ENCODE peak calls at places on chromosomes 13 and 19, in eight cellular contexts. D, F, B, S, W, A, I and P are unnamed samples. For H3K4me1, the result is how much of the 10 kb centered on the place peaks cover.

GRCh38 chr19:35714601-35715354 is 3.0 kb upstream of the KMT2B start:
- DNase-seq in W (no peak), I (no peak), F (no peak), D (no peak), A (no peak), S (no peak), B (no peak), P (peak)

GRCh38 chr13:29474991-29475390 is 120.5 kb downstream of the SLC7A1 start:
- DNase-seq in D (no peak), W (no peak), A (no peak), F (no peak), I (no peak), B (peak), S (no peak), P (no peak)

GRCh38 chr13:90428522-90429210 is 918.8 kb upstream of the MIR17HG start:
- DNase-seq in I (no peak), D (no peak), S (no peak), F (no peak), W (no peak), B (no peak), A (no peak), P (no peak)

GRCh38 chr13:97567510-97568243 is 133.7 kb downstream of the RAP2A start:
- DNase-seq in I (no peak), S (peak), F (no peak), A (peak), D (peak), B (peak), W (peak), P (peak)

GRCh38 chr19:55447421-55448174 is 4.5 kb upstream of the SHISA7 start:
- DNase-seq in F (peak), S (peak), I (no peak), B (peak), D (no peak), A (peak), W (no peak), P (peak)

GRCh38 chr19:21569497-21569870 is 64.1 kb downstream of the ZNF429 start:
- DNase-seq in W (no peak), B (peak), D (no peak), F (no peak), A (no peak), S (peak), I (no peak), P (no peak)

GRCh38 chr13:90447735-90448103 is 899.8 kb upstream of the MIR17HG start:
- DNase-seq in D (peak), S (peak), W (no peak), I (no peak), B (peak), A (peak), F (no peak), P (peak)

GRCh38 chr13:72662548-72662947 is 64.9 kb downstream of the MZT1 start:
- DNase-seq in F (no peak), I (no peak), B (no peak), S (no peak), A (no peak), W (no peak), D (no peak), P (no peak)

GRCh38 chr13:62747152-62747551 is 1331.5 kb upstream of the PCDH20 start:
- DNase-seq in S (no peak), D (no peak), B (no peak), W (no peak), I (no peak), F (no peak), A (no peak), P (peak)

GRCh38 chr13:39407786-39408185 is 195.2 kb downstream of the LHFPL6 start:
- DNase-seq in S (no peak), B (no peak), W (no peak), D (no peak), F (no peak), A (no peak), I (no peak), P (no peak)

GRCh38 chr19:19637186-19637522 is 6.3 kb downstream of the GMIP start:
- DNase-seq in S (no peak), D (no peak), F (no peak), B (no peak), W (no peak), A (no peak), I (no peak), P (no peak)

GRCh38 chr13:103358245-103358932 is 292.2 kb upstream of the SLC10A2 start:
- DNase-seq in D (no peak), W (peak), B (no peak), F (no peak), I (no peak), S (no peak), A (no peak), P (peak)

GRCh38 chr19:30757836-30758617 is 385.8 kb downstream of the ZNF536 start:
- DNase-seq in I (no peak), S (no peak), W (no peak), B (no peak), A (no peak), D (no peak), F (no peak), P (no peak)
- H3K4me2 ChIP-seq in I (no peak), S (no peak), W (no peak), B (no peak), A (no peak), D (no peak), F (no peak), P (no peak)

DNA sequence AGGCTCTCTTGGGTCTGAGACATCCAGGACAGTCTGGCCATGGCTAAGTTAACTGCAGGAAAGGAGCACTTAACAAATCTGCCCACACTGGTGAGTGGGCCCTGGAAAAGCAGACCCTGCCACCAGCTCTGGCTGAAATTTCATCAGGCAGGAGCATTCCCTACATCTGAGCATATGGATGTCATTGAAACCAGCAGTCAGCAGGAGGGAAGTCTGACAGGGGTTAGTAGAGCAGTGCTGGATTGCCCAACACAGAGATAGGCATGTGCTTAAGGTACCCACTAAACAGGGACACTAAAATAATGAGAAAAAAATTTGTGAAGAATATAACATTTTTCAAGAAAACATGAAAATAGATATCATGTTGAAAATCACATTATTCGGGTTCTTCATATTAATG is 13.6 kb upstream of the ACOD1 start:
- DNase-seq in D (no peak), B (peak), A (no peak), W (no peak), I (no peak), S (no peak), F (peak), P (peak)
- H3K4me1 ChIP-seq in D (under half), B (under half), A (under half), W (under half), I (under half), S (under half), F (under half), P (under half)

DNA sequence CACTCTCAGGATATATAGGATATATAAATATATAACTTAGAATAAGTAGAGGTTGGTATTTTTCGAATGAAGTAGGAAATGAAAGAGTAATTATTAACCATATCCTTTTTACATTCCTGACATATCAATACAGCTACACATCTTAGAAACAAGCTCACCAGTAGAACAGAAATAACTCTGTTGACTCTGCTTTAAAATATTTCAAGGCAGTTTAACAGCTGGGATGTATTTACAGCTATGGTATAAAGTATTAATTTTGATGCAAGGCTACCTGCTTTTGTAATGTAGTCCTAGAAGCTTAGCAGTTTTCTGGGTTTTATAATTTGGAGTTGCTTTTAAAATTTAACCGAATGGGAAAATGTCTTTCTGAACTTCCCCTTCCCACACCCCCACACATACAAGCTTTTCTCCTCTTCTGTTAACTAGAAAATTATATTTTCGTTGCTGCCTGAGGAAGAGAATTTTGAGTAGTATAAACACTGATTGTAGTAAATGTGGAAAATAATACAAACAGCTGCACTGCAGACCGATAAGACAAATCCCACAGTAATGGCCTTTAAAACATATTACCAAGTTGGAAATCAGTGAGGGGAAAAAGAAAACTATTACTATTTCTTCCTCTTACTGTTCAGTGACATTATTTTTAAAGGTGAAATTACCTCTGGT is 147.7 kb downstream of the GGACT start:
- DNase-seq in F (no peak), W (no peak), B (peak), S (peak), I (no peak), D (no peak), A (no peak), P (no peak)
- H3K4me2 ChIP-seq in F (peak), W (peak), B (peak), S (no peak), I (no peak), D (peak), A (no peak), P (no peak)

GRCh38 chr13:113486698-113487097 is 3.8 kb downstream of the DCUN1D2 start:
- DNase-seq in I (no peak), W (no peak), F (peak), S (no peak), D (no peak), B (no peak), A (no peak), P (no peak)
- H3K4me1 ChIP-seq in I (under half), W (under half), F (under half), S (under half), D (under half), B (under half), A (under half), P (under half)

DNA sequence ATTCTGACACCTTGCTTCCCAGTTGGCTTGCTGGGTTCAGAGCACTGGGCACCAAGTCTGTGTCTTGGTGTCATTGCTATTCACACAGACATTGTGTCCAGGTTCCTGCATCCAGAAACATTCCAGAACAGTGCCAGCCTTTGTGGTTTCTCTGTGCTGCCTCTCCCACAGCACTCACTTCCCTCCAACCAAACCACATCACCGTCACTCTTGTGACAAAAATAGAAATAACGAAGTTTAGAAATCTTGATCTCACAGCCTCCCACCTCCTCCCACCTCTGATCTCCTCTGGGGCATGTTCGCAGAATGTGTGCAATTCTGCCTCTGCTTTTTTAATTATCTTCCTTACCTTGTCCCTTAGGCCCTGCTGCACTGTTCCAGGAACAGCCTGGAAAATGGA is 8.8 kb upstream of the SERPINE3 start:
- DNase-seq in F (no peak), A (no peak), W (no peak), B (peak), S (no peak), I (no peak), D (no peak), P (no peak)
- H3K4me2 ChIP-seq in F (no peak), A (no peak), W (no peak), B (no peak), S (no peak), I (no peak), D (no peak), P (no peak)

GRCh38 chr19:13005253-13005652 is 10.0 kb downstream of the NFIX start:
- DNase-seq in W (no peak), B (no peak), I (no peak), A (no peak), S (no peak), F (no peak), D (no peak), P (no peak)
- H3K4me1 ChIP-seq in W (under half), B (under half), I (under half), A (under half), S (under half), F (under half), D (under half), P (under half)

GRCh38 chr19:39444598-39445257 is 654 bp upstream of the SUPT5H start:
- DNase-seq in I (no peak), A (no peak), F (no peak), B (peak), S (no peak), D (no peak), W (no peak), P (peak)

GRCh38 chr19:39449116-39449797 is 3.9 kb downstream of the SUPT5H start:
- DNase-seq in W (no peak), D (no peak), I (no peak), B (no peak), S (no peak), F (no peak), A (no peak), P (no peak)

GRCh38 chr19:39446365-39447084 is 1.1 kb downstream of the SUPT5H start:
- DNase-seq in W (no peak), F (no peak), D (no peak), S (no peak), A (no peak), I (no peak), B (no peak), P (no peak)

GRCh38 chr19:39445258-39446071 is at the start of gene SUPT5H:
- DNase-seq in I (peak), B (peak), W (peak), F (peak), A (peak), S (peak), D (peak), P (peak)

DNA sequence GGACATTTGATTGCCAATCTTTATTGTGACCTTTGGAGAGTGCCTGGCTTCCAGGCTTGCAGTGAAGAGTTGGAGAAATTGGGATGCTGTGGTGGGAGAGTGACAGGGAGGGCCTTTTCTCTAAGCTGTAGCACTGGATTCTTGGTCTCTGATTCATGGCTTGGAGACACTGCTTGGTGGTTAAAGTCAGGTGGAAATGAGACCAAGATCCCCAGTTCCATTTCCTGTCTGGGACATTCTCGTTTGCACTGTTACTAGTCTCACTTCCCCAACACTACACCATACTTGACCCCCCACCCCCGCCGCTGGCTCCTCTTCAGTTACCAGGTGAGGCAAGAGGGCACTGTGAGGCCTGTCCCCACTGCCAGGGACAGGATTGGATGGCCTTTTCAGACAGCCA is 2.9 kb downstream of the SUPT5H start:
- DNase-seq in F (no peak), I (no peak), W (no peak), S (peak), D (no peak), B (peak), A (peak), P (no peak)
- H3K4me2 ChIP-seq in F (peak), I (no peak), W (peak), S (peak), D (peak), B (peak), A (peak), P (no peak)

GRCh38 chr19:50795665-50796073 is 5.5 kb downstream of the ACP4 start:
- DNase-seq in S (no peak), F (no peak), B (no peak), D (no peak), I (no peak), A (no peak), W (no peak), P (no peak)

GRCh38 chr19:50797429-50798115 is 7.4 kb downstream of the ACP4 start:
- DNase-seq in D (no peak), A (no peak), W (no peak), S (no peak), F (peak), I (no peak), B (no peak), P (no peak)

GRCh38 chr19:50794778-50795664 is 4.8 kb downstream of the ACP4 start:
- DNase-seq in W (no peak), S (no peak), F (peak), B (peak), A (peak), D (no peak), I (no peak), P (peak)

GRCh38 chr19:50796634-50797428 is 6.6 kb downstream of the ACP4 start:
- DNase-seq in A (no peak), F (no peak), D (no peak), W (no peak), B (no peak), I (no peak), S (no peak), P (no peak)

GRCh38 chr19:50796128-50796633 is 6.0 kb downstream of the ACP4 start:
- DNase-seq in B (no peak), A (peak), D (no peak), F (peak), W (no peak), I (no peak), S (no peak), P (no peak)
- H3K4me1 ChIP-seq in B (under half), A (under half), D (under half), F (under half), W (under half), I (under half), S (under half), P (under half)

GRCh38 chr19:41330476-41330875 is 20.5 kb downstream of the CCDC97 start:
- DNase-seq in B (no peak), F (no peak), D (no peak), A (no peak), W (no peak), S (no peak), I (no peak), P (no peak)

GRCh38 chr19:41327499-41328156 is 17.7 kb downstream of the CCDC97 start:
- DNase-seq in B (peak), W (no peak), D (no peak), A (peak), F (peak), S (peak), I (no peak), P (no peak)

GRCh38 chr19:41328157-41328817 is 18.3 kb downstream of the CCDC97 start:
- DNase-seq in S (no peak), W (no peak), I (no peak), A (no peak), B (no peak), F (no peak), D (no peak), P (no peak)

GRCh38 chr19:41327076-41327475 is 17.1 kb downstream of the CCDC97 start:
- DNase-seq in W (no peak), S (no peak), D (no peak), I (no peak), A (no peak), B (no peak), F (no peak), P (no peak)

DNA sequence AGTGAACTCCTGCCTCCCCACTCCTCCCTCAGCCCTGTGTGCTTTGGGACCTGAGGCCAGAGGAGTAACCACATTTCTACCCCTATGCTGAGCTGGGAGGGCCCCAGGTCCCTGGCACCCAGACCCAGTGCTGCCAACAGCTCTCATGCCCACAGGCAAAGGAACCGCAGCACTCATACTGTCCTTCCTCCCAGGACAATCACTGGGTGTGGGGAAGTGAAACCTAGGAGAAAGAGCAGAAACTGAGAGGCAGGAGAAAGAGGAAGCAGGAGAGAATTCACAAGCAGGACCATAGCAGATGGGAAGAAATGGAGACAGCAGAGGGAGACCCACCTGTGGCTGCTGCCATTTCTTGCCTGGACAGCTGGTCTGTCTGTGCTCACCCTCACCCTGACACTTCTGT is 18.8 kb downstream of the CCDC97 start:
- DNase-seq in A (no peak), S (no peak), B (no peak), I (no peak), D (no peak), F (no peak), W (no peak), P (no peak)
- H3K4me2 ChIP-seq in A (no peak), S (no peak), B (no peak), I (no peak), D (no peak), F (no peak), W (no peak), P (no peak)